ENCODE peak calls at places on chromosomes 6 and 20, in ten cellular contexts. One of them, this sample, is unnamed. For H3K9me3, the result is how much of the 10 kb centered on the place peaks cover.

GRCh38 chr6:150025201-150025917 is at the start of gene RAET1L:
- DNase-seq in right cardiac atrium: peak
- DNase-seq in psoas muscle: no peak
- DNase-seq in CD4-positive, CD25-positive, alpha-beta regulatory T cell: no peak
- DNase-seq in Panc1: no peak
- DNase-seq in AG04450: no peak
- DNase-seq in small intestine: peak
- DNase-seq in left ventricle myocardium inferior: peak
- DNase-seq in neuronal stem cell: no peak
- DNase-seq in SJSA1: peak
- DNase-seq in this sample: no peak

GRCh38 chr6:9408718-9409117 is 973.4 kb upstream of the SLC35B3 start:
- DNase-seq in right cardiac atrium: no peak
- DNase-seq in psoas muscle: no peak
- DNase-seq in CD4-positive, CD25-positive, alpha-beta regulatory T cell: no peak
- DNase-seq in Panc1: no peak
- DNase-seq in AG04450: no peak
- DNase-seq in small intestine: no peak
- DNase-seq in left ventricle myocardium inferior: no peak
- DNase-seq in neuronal stem cell: no peak
- DNase-seq in SJSA1: no peak
- DNase-seq in this sample: no peak

GRCh38 chr20:1282966-1283365 is 16.9 kb downstream of the SNPH start:
- DNase-seq in right cardiac atrium: no peak
- DNase-seq in psoas muscle: no peak
- DNase-seq in CD4-positive, CD25-positive, alpha-beta regulatory T cell: no peak
- DNase-seq in Panc1: no peak
- DNase-seq in AG04450: no peak
- DNase-seq in small intestine: no peak
- DNase-seq in left ventricle myocardium inferior: no peak
- DNase-seq in neuronal stem cell: no peak
- DNase-seq in SJSA1: peak
- DNase-seq in this sample: no peak

GRCh38 chr6:513961-514360 is 122.4 kb downstream of the IRF4 start:
- DNase-seq in right cardiac atrium: no peak
- DNase-seq in psoas muscle: no peak
- DNase-seq in CD4-positive, CD25-positive, alpha-beta regulatory T cell: no peak
- DNase-seq in Panc1: no peak
- DNase-seq in AG04450: no peak
- DNase-seq in small intestine: no peak
- DNase-seq in left ventricle myocardium inferior: no peak
- DNase-seq in neuronal stem cell: no peak
- DNase-seq in SJSA1: no peak
- DNase-seq in this sample: no peak

GRCh38 chr6:32194825-32195651 is 2.6 kb upstream of the GPSM3 start:
- DNase-seq in right cardiac atrium: no peak
- DNase-seq in psoas muscle: no peak
- DNase-seq in CD4-positive, CD25-positive, alpha-beta regulatory T cell: peak
- DNase-seq in Panc1: no peak
- DNase-seq in AG04450: no peak
- DNase-seq in small intestine: peak
- DNase-seq in left ventricle myocardium inferior: no peak
- DNase-seq in neuronal stem cell: no peak
- DNase-seq in SJSA1: peak
- DNase-seq in this sample: no peak

GRCh38 chr6:151036869-151037680 is 171.6 kb downstream of the MTHFD1L start:
- DNase-seq in right cardiac atrium: no peak
- DNase-seq in psoas muscle: no peak
- DNase-seq in CD4-positive, CD25-positive, alpha-beta regulatory T cell: no peak
- DNase-seq in Panc1: no peak
- DNase-seq in AG04450: no peak
- DNase-seq in small intestine: peak
- DNase-seq in left ventricle myocardium inferior: no peak
- DNase-seq in neuronal stem cell: no peak
- DNase-seq in SJSA1: no peak
- DNase-seq in this sample: no peak

GRCh38 chr20:32012159-32012682 is 2.0 kb downstream of the CCM2L start:
- DNase-seq in right cardiac atrium: no peak
- DNase-seq in psoas muscle: no peak
- DNase-seq in CD4-positive, CD25-positive, alpha-beta regulatory T cell: no peak
- DNase-seq in Panc1: no peak
- DNase-seq in AG04450: no peak
- DNase-seq in small intestine: no peak
- DNase-seq in left ventricle myocardium inferior: no peak
- DNase-seq in neuronal stem cell: no peak
- DNase-seq in SJSA1: no peak
- DNase-seq in this sample: no peak

GRCh38 chr6:154864086-154864430 is 130.8 kb downstream of the SCAF8 start:
- DNase-seq in right cardiac atrium: no peak
- DNase-seq in psoas muscle: no peak
- DNase-seq in CD4-positive, CD25-positive, alpha-beta regulatory T cell: no peak
- DNase-seq in Panc1: no peak
- DNase-seq in AG04450: no peak
- DNase-seq in small intestine: no peak
- DNase-seq in left ventricle myocardium inferior: no peak
- DNase-seq in neuronal stem cell: no peak
- DNase-seq in SJSA1: no peak
- DNase-seq in this sample: no peak

GRCh38 chr20:54139188-54139587 is 34.6 kb downstream of the CYP24A1 start:
- DNase-seq in right cardiac atrium: no peak
- DNase-seq in psoas muscle: no peak
- DNase-seq in CD4-positive, CD25-positive, alpha-beta regulatory T cell: no peak
- DNase-seq in Panc1: no peak
- DNase-seq in AG04450: no peak
- DNase-seq in small intestine: no peak
- DNase-seq in left ventricle myocardium inferior: no peak
- DNase-seq in neuronal stem cell: no peak
- DNase-seq in SJSA1: no peak
- DNase-seq in this sample: no peak

GRCh38 chr20:20085071-20085470 is 32.7 kb downstream of the CFAP61 start:
- DNase-seq in right cardiac atrium: peak
- DNase-seq in psoas muscle: peak
- DNase-seq in CD4-positive, CD25-positive, alpha-beta regulatory T cell: no peak
- DNase-seq in Panc1: no peak
- DNase-seq in AG04450: no peak
- DNase-seq in small intestine: peak
- DNase-seq in left ventricle myocardium inferior: peak
- DNase-seq in neuronal stem cell: no peak
- DNase-seq in SJSA1: no peak
- DNase-seq in this sample: no peak

GRCh38 chr6:22364314-22364713 is 67.5 kb upstream of the PRL start:
- DNase-seq in right cardiac atrium: no peak
- DNase-seq in psoas muscle: no peak
- DNase-seq in CD4-positive, CD25-positive, alpha-beta regulatory T cell: no peak
- DNase-seq in Panc1: no peak
- DNase-seq in AG04450: no peak
- DNase-seq in small intestine: no peak
- DNase-seq in left ventricle myocardium inferior: no peak
- DNase-seq in neuronal stem cell: no peak
- DNase-seq in SJSA1: no peak
- DNase-seq in this sample: no peak
- H3K9me3 ChIP-seq in right cardiac atrium: under half
- H3K9me3 ChIP-seq in psoas muscle: under half
- H3K9me3 ChIP-seq in CD4-positive, CD25-positive, alpha-beta regulatory T cell: under half
- H3K9me3 ChIP-seq in Panc1: under half
- H3K9me3 ChIP-seq in AG04450: under half
- H3K9me3 ChIP-seq in small intestine: under half
- H3K9me3 ChIP-seq in left ventricle myocardium inferior: under half
- H3K9me3 ChIP-seq in neuronal stem cell: under half
- H3K9me3 ChIP-seq in SJSA1: under half
- H3K9me3 ChIP-seq in this sample: under half

GRCh38 chr6:118578617-118579016 is 30.5 kb downstream of the PLN start:
- DNase-seq in right cardiac atrium: no peak
- DNase-seq in psoas muscle: no peak
- DNase-seq in CD4-positive, CD25-positive, alpha-beta regulatory T cell: no peak
- DNase-seq in Panc1: no peak
- DNase-seq in AG04450: no peak
- DNase-seq in small intestine: no peak
- DNase-seq in left ventricle myocardium inferior: no peak
- DNase-seq in neuronal stem cell: no peak
- DNase-seq in SJSA1: no peak
- DNase-seq in this sample: no peak
- H3K9me3 ChIP-seq in right cardiac atrium: under half
- H3K9me3 ChIP-seq in psoas muscle: under half
- H3K9me3 ChIP-seq in CD4-positive, CD25-positive, alpha-beta regulatory T cell: half or more
- H3K9me3 ChIP-seq in Panc1: under half
- H3K9me3 ChIP-seq in AG04450: under half
- H3K9me3 ChIP-seq in small intestine: under half
- H3K9me3 ChIP-seq in left ventricle myocardium inferior: half or more
- H3K9me3 ChIP-seq in neuronal stem cell: under half
- H3K9me3 ChIP-seq in SJSA1: under half
- H3K9me3 ChIP-seq in this sample: under half

GRCh38 chr20:55893031-55893430 is 112.3 kb downstream of the CBLN4 start:
- DNase-seq in right cardiac atrium: no peak
- DNase-seq in psoas muscle: no peak
- DNase-seq in CD4-positive, CD25-positive, alpha-beta regulatory T cell: no peak
- DNase-seq in Panc1: no peak
- DNase-seq in AG04450: no peak
- DNase-seq in small intestine: no peak
- DNase-seq in left ventricle myocardium inferior: no peak
- DNase-seq in neuronal stem cell: no peak
- DNase-seq in SJSA1: no peak
- DNase-seq in this sample: no peak
- H3K9me3 ChIP-seq in right cardiac atrium: under half
- H3K9me3 ChIP-seq in psoas muscle: under half
- H3K9me3 ChIP-seq in CD4-positive, CD25-positive, alpha-beta regulatory T cell: under half
- H3K9me3 ChIP-seq in Panc1: under half
- H3K9me3 ChIP-seq in AG04450: under half
- H3K9me3 ChIP-seq in small intestine: under half
- H3K9me3 ChIP-seq in left ventricle myocardium inferior: under half
- H3K9me3 ChIP-seq in neuronal stem cell: under half
- H3K9me3 ChIP-seq in SJSA1: under half
- H3K9me3 ChIP-seq in this sample: under half

GRCh38 chr20:51300104-51300503 is 242.4 kb downstream of the NFATC2 start:
- DNase-seq in right cardiac atrium: no peak
- DNase-seq in psoas muscle: no peak
- DNase-seq in CD4-positive, CD25-positive, alpha-beta regulatory T cell: no peak
- DNase-seq in Panc1: no peak
- DNase-seq in AG04450: no peak
- DNase-seq in small intestine: no peak
- DNase-seq in left ventricle myocardium inferior: no peak
- DNase-seq in neuronal stem cell: no peak
- DNase-seq in SJSA1: no peak
- DNase-seq in this sample: no peak
- H3K9me3 ChIP-seq in right cardiac atrium: under half
- H3K9me3 ChIP-seq in psoas muscle: under half
- H3K9me3 ChIP-seq in CD4-positive, CD25-positive, alpha-beta regulatory T cell: under half
- H3K9me3 ChIP-seq in Panc1: under half
- H3K9me3 ChIP-seq in AG04450: under half
- H3K9me3 ChIP-seq in small intestine: under half
- H3K9me3 ChIP-seq in left ventricle myocardium inferior: under half
- H3K9me3 ChIP-seq in neuronal stem cell: under half
- H3K9me3 ChIP-seq in SJSA1: under half
- H3K9me3 ChIP-seq in this sample: under half

DNA sequence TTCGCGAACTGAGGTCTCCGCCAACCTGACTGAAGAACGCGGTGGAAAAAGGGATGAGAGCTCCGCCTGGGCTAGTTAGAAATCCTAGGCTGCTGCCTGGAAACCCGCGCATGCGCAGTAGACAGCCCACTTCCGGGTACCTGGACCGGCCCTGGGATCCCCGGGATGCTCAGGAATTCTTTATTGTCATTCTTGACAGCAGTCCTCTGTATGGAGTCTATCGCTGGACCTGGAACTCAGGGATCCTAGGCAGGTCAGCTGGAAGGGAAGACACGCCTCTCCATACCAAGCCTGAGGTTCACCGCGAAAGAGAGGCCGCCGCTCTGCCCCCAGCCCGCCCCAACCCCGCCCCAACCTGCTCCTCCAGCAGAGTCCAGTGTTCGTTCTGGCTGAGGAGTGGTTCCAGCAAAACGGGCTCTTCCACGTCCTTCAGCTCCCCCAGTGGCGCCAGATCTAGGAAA is 1379.2 kb upstream of the DEFB115 start:
- DNase-seq in right cardiac atrium: peak
- DNase-seq in psoas muscle: peak
- DNase-seq in CD4-positive, CD25-positive, alpha-beta regulatory T cell: no peak
- DNase-seq in Panc1: no peak
- DNase-seq in AG04450: no peak
- DNase-seq in small intestine: no peak
- DNase-seq in left ventricle myocardium inferior: no peak
- DNase-seq in neuronal stem cell: no peak
- DNase-seq in SJSA1: peak
- DNase-seq in this sample: no peak
- H3K9me3 ChIP-seq in right cardiac atrium: under half
- H3K9me3 ChIP-seq in psoas muscle: under half
- H3K9me3 ChIP-seq in CD4-positive, CD25-positive, alpha-beta regulatory T cell: under half
- H3K9me3 ChIP-seq in Panc1: under half
- H3K9me3 ChIP-seq in AG04450: half or more
- H3K9me3 ChIP-seq in small intestine: under half
- H3K9me3 ChIP-seq in left ventricle myocardium inferior: half or more
- H3K9me3 ChIP-seq in neuronal stem cell: under half
- H3K9me3 ChIP-seq in SJSA1: under half
- H3K9me3 ChIP-seq in this sample: under half

DNA sequence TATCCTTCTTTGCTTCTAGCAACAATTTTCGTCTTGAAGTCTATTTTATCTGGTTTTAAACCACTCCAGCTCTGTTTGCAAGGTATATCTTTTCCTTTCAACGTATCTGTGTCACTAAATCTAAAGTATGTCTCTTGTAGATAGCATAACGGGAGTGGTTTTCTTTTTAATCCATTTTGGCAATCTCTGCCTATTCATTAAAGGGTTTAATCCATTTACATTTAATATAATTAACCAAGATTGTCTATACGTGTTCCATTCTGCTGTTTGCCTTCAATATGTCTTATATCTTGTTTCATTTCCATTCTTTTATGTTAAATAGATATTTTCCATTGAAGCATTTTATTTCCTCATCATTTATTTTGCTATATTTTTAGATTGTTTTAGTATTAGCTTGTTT is 587.9 kb downstream of the C6orf118 start:
- DNase-seq in right cardiac atrium: no peak
- DNase-seq in psoas muscle: no peak
- DNase-seq in CD4-positive, CD25-positive, alpha-beta regulatory T cell: no peak
- DNase-seq in Panc1: no peak
- DNase-seq in AG04450: no peak
- DNase-seq in small intestine: no peak
- DNase-seq in left ventricle myocardium inferior: no peak
- DNase-seq in neuronal stem cell: no peak
- DNase-seq in SJSA1: no peak
- DNase-seq in this sample: no peak
- H3K9me3 ChIP-seq in right cardiac atrium: under half
- H3K9me3 ChIP-seq in psoas muscle: under half
- H3K9me3 ChIP-seq in CD4-positive, CD25-positive, alpha-beta regulatory T cell: under half
- H3K9me3 ChIP-seq in Panc1: under half
- H3K9me3 ChIP-seq in AG04450: under half
- H3K9me3 ChIP-seq in small intestine: under half
- H3K9me3 ChIP-seq in left ventricle myocardium inferior: under half
- H3K9me3 ChIP-seq in neuronal stem cell: under half
- H3K9me3 ChIP-seq in SJSA1: under half
- H3K9me3 ChIP-seq in this sample: under half

This sample was measured in T-helper 17 cell.